ENCODE peak calls at places on chromosomes 5 and 9, in nine cellular contexts. C, W, I, M, Y, T, L, R and P are unnamed samples.
A peak's percentile ranks its signal among the peaks of the same experiment; 100 is the strongest.

GRCh38 chr9:97985058-97985861 is 2.1 kb downstream of the ANP32B start:
- DNase-seq in Y (peak; percentile 47), R (peak; percentile 72), L (peak; percentile 47), I (peak; percentile 34), T (no peak), C (peak; percentile 14), M (no peak), W (peak; percentile 20), P (no peak)

GRCh38 chr9:93903886-93904648 is 51.1 kb downstream of the BARX1 start:
- DNase-seq in C (no peak), W (no peak), Y (no peak), R (no peak), L (no peak), I (no peak), T (no peak), M (no peak), P (no peak)

GRCh38 chr9:113492343-113493079 is 29.0 kb downstream of the RGS3 start:
- DNase-seq in T (no peak), I (no peak), R (no peak), L (peak; percentile 25), W (peak; percentile 36), M (no peak), Y (no peak), C (no peak), P (no peak)

GRCh38 chr9:94813379-94813778 is 86.9 kb downstream of the AOPEP start:
- DNase-seq in T (no peak), R (no peak), M (no peak), L (no peak), Y (no peak), I (no peak), C (no peak), W (no peak), P (no peak)

GRCh38 chr5:55220433-55221185 is 6.5 kb downstream of the MCIDAS start:
- DNase-seq in T (no peak), R (no peak), C (no peak), M (no peak), W (no peak), L (peak; percentile 51), Y (peak; percentile 15), I (no peak), P (no peak)

GRCh38 chr9:97511762-97512429 is 10.4 kb downstream of the TMOD1 start:
- DNase-seq in R (no peak), L (no peak), M (peak; percentile 60), W (no peak), Y (no peak), C (no peak), T (no peak), I (no peak), P (no peak)

GRCh38 chr5:93596676-93597441 is 13.8 kb downstream of the NR2F1 start:
- DNase-seq in Y (no peak), M (peak; percentile 80), I (no peak), L (no peak), R (peak; percentile 8), W (no peak), C (no peak), T (no peak), P (no peak)

GRCh38 chr5:173926359-173926758 is 38.2 kb downstream of the CPEB4 start:
- DNase-seq in R (no peak), I (peak; percentile 51), C (no peak), L (peak; percentile 78), Y (no peak), M (no peak), T (peak; percentile 52), W (peak; percentile 37), P (no peak)

GRCh38 chr5:55668356-55668755 is 43.8 kb downstream of the SLC38A9 start:
- DNase-seq in L (peak; percentile 85), M (no peak), Y (no peak), W (peak; percentile 77), T (no peak), C (no peak), R (no peak), I (peak; percentile 88), P (no peak)

GRCh38 chr5:3122985-3123762 is 371.7 kb upstream of the IRX2 start:
- DNase-seq in W (no peak), L (no peak), Y (no peak), I (no peak), M (no peak), R (no peak), T (no peak), C (no peak), P (no peak)

GRCh38 chr9:1231998-1232919 is 182.1 kb downstream of the DMRT2 start:
- DNase-seq in C (peak; percentile 78), I (peak; percentile 82), R (no peak), W (peak; percentile 89), Y (no peak), M (no peak), T (peak; percentile 28), L (peak; percentile 89), P (no peak)

GRCh38 chr9:92499701-92500100 is 17.4 kb upstream of the ASPN start:
- DNase-seq in I (no peak), M (no peak), W (no peak), C (no peak), Y (no peak), L (peak; percentile 50), R (no peak), T (no peak), P (no peak)

GRCh38 chr9:2494571-2494970 is 127.0 kb upstream of the VLDLR start:
- DNase-seq in Y (no peak), C (no peak), I (peak; percentile 86), L (peak; percentile 81), W (peak; percentile 68), M (no peak), R (no peak), T (no peak), P (no peak)

GRCh38 chr9:136485049-136485647 is 2.3 kb upstream of the SEC16A start:
- DNase-seq in Y (peak; percentile 87), T (peak; percentile 84), C (peak; percentile 86), R (peak; percentile 90), I (peak; percentile 77), M (no peak), W (peak; percentile 67), L (peak; percentile 87), P (peak; percentile 73)

GRCh38 chr5:54743581-54743980 is 226.0 kb downstream of the SNX18 start:
- DNase-seq in C (no peak), W (no peak), Y (no peak), R (no peak), M (no peak), T (no peak), I (no peak), L (no peak), P (no peak)

GRCh38 chr9:12494411-12494810 is 198.8 kb upstream of the TYRP1 start:
- DNase-seq in Y (no peak), I (no peak), L (no peak), M (no peak), C (no peak), R (no peak), W (no peak), T (no peak), P (no peak)

GRCh38 chr5:148011407-148012124 is 52.2 kb upstream of the SPINK5 start:
- DNase-seq in W (peak; percentile 16), M (no peak), R (no peak), T (no peak), C (no peak), Y (no peak), L (peak; percentile 6), I (peak; percentile 66), P (no peak)

GRCh38 chr5:40689442-40689841 is 9.7 kb downstream of the PTGER4 start:
- DNase-seq in R (peak; percentile 61), C (peak; percentile 48), T (no peak), I (peak; percentile 97), M (no peak), L (peak; percentile 96), W (peak; percentile 91), Y (peak; percentile 46), P (no peak)

GRCh38 chr9:38120961-38121360 is 51.9 kb upstream of the SHB start:
- DNase-seq in R (no peak), W (no peak), I (no peak), M (peak; percentile 49), Y (no peak), L (no peak), T (no peak), C (no peak), P (no peak)

GRCh38 chr5:138469540-138470321 is 4.5 kb downstream of the EGR1 start:
- DNase-seq in R (peak; percentile 44), W (peak; percentile 84), I (no peak), T (no peak), Y (no peak), C (no peak), L (peak; percentile 76), M (peak; percentile 86), P (no peak)

GRCh38 chr9:35729700-35730485 is 2.1 kb downstream of the TLN1 start:
- DNase-seq in I (peak; percentile 80), W (peak; percentile 91), M (no peak), L (peak; percentile 94), R (peak; percentile 85), C (peak; percentile 42), T (peak; percentile 75), Y (peak; percentile 35), P (no peak)

GRCh38 chr5:178642351-178642909 is 15.6 kb upstream of the CLK4 start:
- DNase-seq in W (peak; percentile 57), M (no peak), I (peak; percentile 84), Y (no peak), L (peak; percentile 82), C (no peak), R (no peak), T (no peak), P (no peak)

GRCh38 chr5:177537389-177538361 is 16.7 kb downstream of the FAM193B start:
- DNase-seq in I (peak; percentile 94), T (no peak), Y (no peak), L (peak; percentile 80), M (no peak), C (no peak), R (no peak), W (peak; percentile 95), P (no peak)

GRCh38 chr9:81894891-81895290 is 33.3 kb upstream of the SPATA31D4 start:
- DNase-seq in L (no peak), M (no peak), I (no peak), T (no peak), C (no peak), W (no peak), Y (no peak), R (no peak), P (no peak)

GRCh38 chr5:103273952-103274351 is 15.4 kb downstream of the MACIR start:
- DNase-seq in L (no peak), T (no peak), I (no peak), Y (no peak), R (no peak), C (no peak), W (no peak), M (no peak), P (no peak)

GRCh38 chr5:15026011-15026481 is 154.5 kb upstream of the ANKH start:
- DNase-seq in L (peak; percentile 31), M (no peak), I (peak; percentile 71), W (peak; percentile 84), Y (no peak), C (no peak), R (no peak), T (no peak), P (no peak)

GRCh38 chr9:131263701-131264100 is 12.6 kb downstream of the FAM78A start:
- DNase-seq in R (no peak), I (no peak), M (no peak), W (no peak), C (no peak), Y (no peak), T (no peak), L (no peak), P (no peak)

GRCh38 chr5:167861134-167861930 is 430.1 kb upstream of the WWC1 start:
- DNase-seq in C (no peak), W (no peak), M (no peak), L (peak; percentile 16), Y (peak; percentile 3), T (peak; percentile 18), I (peak; percentile 13), R (no peak), P (no peak)